ENCODE peak calls at places on chromosomes 2 and 18, in ten cellular contexts. Y is CD8-positive, alpha-beta T cell; V is cardiac fibroblast; K is tibial nerve; C is endothelial cell of umbilical vein; N is upper lobe of right lung; G is mucosa of descending colon; W is WERI-Rb-1; U is K562; X is fibroblast of the aortic adventitia. I is an unnamed sample.

GRCh38 chr2:42234056-42234455 is 64.9 kb downstream of the EML4 start:
- DNase-seq in C (peak), V (peak), U (no peak), G (no peak), X (peak), K (no peak), W (no peak), Y (no peak), N (no peak), I (peak)

GRCh38 chr2:173448938-173449471 is 94.3 kb downstream of the CDCA7 start:
- DNase-seq in Y (peak), G (peak), U (peak), X (peak), K (no peak), V (peak), C (peak), N (peak), W (peak), I (no peak)

GRCh38 chr2:7648381-7648780 is 731.2 kb downstream of the RNF144A start:
- DNase-seq in G (no peak), V (no peak), U (no peak), C (no peak), N (no peak), K (no peak), W (no peak), X (no peak), Y (no peak), I (no peak)

GRCh38 chr2:47737191-47737975 is 45.6 kb upstream of the MSH6 start:
- DNase-seq in G (no peak), W (no peak), K (no peak), Y (no peak), N (no peak), C (no peak), X (no peak), V (peak), U (no peak), I (no peak)

GRCh38 chr18:5508821-5509220 is 35.0 kb downstream of the EPB41L3 start:
- DNase-seq in G (no peak), Y (no peak), N (no peak), C (no peak), U (no peak), W (no peak), X (peak), V (no peak), K (no peak), I (no peak)

GRCh38 chr2:234102112-234102511 is 51.6 kb downstream of the SPP2 start:
- DNase-seq in W (no peak), X (no peak), N (no peak), G (no peak), Y (peak), U (no peak), C (no peak), K (no peak), V (no peak), I (no peak)

GRCh38 chr18:13165636-13166423 is 52.7 kb upstream of the LDLRAD4 start:
- DNase-seq in Y (no peak), X (no peak), K (no peak), G (no peak), W (peak), V (no peak), U (no peak), N (no peak), C (no peak), I (no peak)

GRCh38 chr18:56083889-56084288 is 495.9 kb upstream of the TCF4 start:
- DNase-seq in X (no peak), K (no peak), N (no peak), W (no peak), Y (no peak), G (no peak), U (no peak), C (no peak), V (no peak), I (no peak)

GRCh38 chr2:121429119-121429903 is 101.4 kb upstream of the RNU4ATAC start:
- DNase-seq in C (no peak), K (no peak), X (peak), W (no peak), N (no peak), Y (no peak), U (no peak), V (peak), G (no peak), I (no peak)

GRCh38 chr2:106944220-106944619 is 58.3 kb upstream of the ST6GAL2 start:
- DNase-seq in Y (no peak), G (no peak), X (peak), V (peak), C (no peak), K (no peak), W (no peak), U (no peak), N (no peak), I (peak)

GRCh38 chr2:239725551-239725890 is 299.6 kb downstream of the NDUFA10 start:
- DNase-seq in N (peak), V (no peak), X (no peak), U (no peak), G (no peak), C (no peak), K (no peak), W (no peak), Y (no peak), I (no peak)

GRCh38 chr2:203453858-203454451 is 81.1 kb downstream of the RAPH1 start:
- DNase-seq in N (no peak), X (peak), U (peak), W (no peak), K (no peak), V (peak), G (no peak), C (peak), Y (no peak), I (no peak)

GRCh38 chr18:6885992-6886823 is 156.7 kb downstream of the ARHGAP28 start:
- DNase-seq in U (peak), V (peak), G (no peak), W (peak), N (no peak), Y (no peak), X (peak), K (no peak), C (peak), I (no peak)

GRCh38 chr2:240441326-240441992 is 6.0 kb downstream of the GPC1 start:
- DNase-seq in C (no peak), Y (no peak), X (no peak), U (no peak), N (no peak), K (no peak), W (no peak), V (no peak), G (peak), I (no peak)

GRCh38 chr2:195202163-195202845 is 454.7 kb upstream of the SLC39A10 start:
- DNase-seq in C (no peak), Y (no peak), X (no peak), V (no peak), G (no peak), N (no peak), W (no peak), K (no peak), U (no peak), I (no peak)

GRCh38 chr18:49052891-49053644 is 102.3 kb upstream of the SMAD7 start:
- DNase-seq in C (no peak), Y (peak), K (no peak), N (no peak), U (no peak), W (no peak), V (peak), X (peak), G (no peak), I (peak)

GRCh38 chr18:59141294-59142068 is 1.8 kb downstream of the SEC11C start:
- DNase-seq in V (no peak), W (no peak), C (no peak), X (no peak), U (no peak), Y (no peak), G (no peak), N (no peak), K (no peak), I (no peak)

GRCh38 chr2:37020887-37021796 is 54.8 kb upstream of the STRN start:
- DNase-seq in X (peak), G (no peak), W (no peak), C (no peak), N (no peak), V (peak), K (no peak), U (no peak), Y (no peak), I (no peak)

GRCh38 chr2:37029758-37030157 is 54.4 kb downstream of the HEATR5B start:
- DNase-seq in C (no peak), K (no peak), N (no peak), W (no peak), X (no peak), Y (no peak), G (no peak), U (no peak), V (no peak), I (no peak)

GRCh38 chr2:37020212-37020886 is 54.0 kb upstream of the STRN start:
- DNase-seq in C (peak), K (peak), G (no peak), V (peak), U (no peak), W (no peak), N (peak), Y (no peak), X (peak), I (peak)

DNA sequence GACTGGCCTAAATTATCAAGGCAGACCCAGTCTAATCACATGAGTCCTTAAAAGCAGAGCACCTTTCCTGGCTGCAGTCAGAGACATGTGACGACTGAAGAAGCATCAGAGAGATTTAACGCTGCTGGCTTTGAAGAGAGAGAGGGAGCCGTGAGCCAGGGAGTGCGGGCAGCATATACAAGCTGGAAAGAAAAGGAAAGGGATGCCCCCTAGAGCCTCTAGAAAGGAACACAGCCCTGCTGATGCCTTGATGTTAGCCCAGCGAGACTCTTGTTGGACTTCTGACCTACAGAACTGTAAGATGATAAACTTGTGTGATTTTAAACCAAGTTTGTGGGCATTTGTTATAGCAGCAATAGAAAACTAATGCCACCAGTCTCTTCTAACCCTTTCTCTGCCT is 58.1 kb downstream of the HEATR5B start:
- DNase-seq in C (no peak), Y (no peak), X (no peak), V (peak), W (peak), N (no peak), G (no peak), K (no peak), U (peak), I (no peak)
- TF ChIP-seq CTCF in C (peak), Y (no peak), X (no peak), V (peak), W (peak), N (no peak), G (no peak), K (no peak), U (peak), I (no peak)

GRCh38 chr2:60479226-60480088 is 74.0 kb downstream of the BCL11A start:
- DNase-seq in V (no peak), N (no peak), X (no peak), K (no peak), U (no peak), Y (no peak), C (no peak), W (no peak), G (no peak), I (no peak)

GRCh38 chr2:60475311-60475830 is 78.1 kb downstream of the BCL11A start:
- DNase-seq in V (no peak), K (no peak), C (no peak), X (no peak), W (no peak), Y (no peak), G (no peak), U (no peak), N (no peak), I (no peak)

GRCh38 chr2:60474301-60474700 is 79.2 kb downstream of the BCL11A start:
- DNase-seq in X (no peak), W (no peak), N (no peak), G (no peak), Y (no peak), K (no peak), V (no peak), U (no peak), C (no peak), I (no peak)

GRCh38 chr2:60478660-60479059 is 74.8 kb downstream of the BCL11A start:
- DNase-seq in U (no peak), X (no peak), C (no peak), G (no peak), K (no peak), V (no peak), W (no peak), Y (no peak), N (no peak), I (no peak)

DNA sequence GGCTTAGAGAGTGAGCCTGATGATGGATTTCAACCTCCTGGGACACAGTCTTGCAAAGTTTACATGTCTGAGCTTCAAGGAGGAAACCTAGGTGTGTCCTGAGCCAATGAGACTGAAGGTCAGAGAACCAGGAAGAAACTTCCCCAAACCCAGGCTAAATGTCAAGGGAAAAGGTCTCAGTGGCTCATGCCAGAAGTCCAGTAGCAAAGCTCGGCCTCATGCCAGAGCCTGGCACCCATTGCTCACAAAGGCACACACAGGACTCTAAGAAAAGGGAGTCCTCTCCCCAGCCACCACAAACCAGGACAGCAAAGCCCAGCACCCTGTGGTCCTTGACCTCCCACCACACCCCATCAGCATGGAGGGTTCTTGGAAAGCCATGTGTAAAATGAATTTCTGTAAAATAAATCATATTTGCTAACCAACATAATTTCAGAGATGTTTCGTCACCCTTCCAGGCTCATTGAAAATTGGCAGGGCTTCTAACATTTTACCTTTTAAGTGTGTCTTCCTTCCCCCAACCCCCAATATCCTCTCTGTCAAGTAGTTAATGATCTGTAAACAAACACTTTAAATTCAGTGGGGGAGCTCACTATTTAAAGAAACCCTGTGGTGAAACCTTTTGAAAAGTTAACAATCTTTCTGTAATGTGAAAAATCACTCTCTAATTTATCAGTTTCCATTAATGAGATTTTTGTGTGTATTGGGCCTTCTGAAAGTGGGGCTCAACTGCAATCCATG is 77.1 kb downstream of the BCL11A start:
- DNase-seq in X (no peak), K (no peak), U (no peak), C (no peak), G (no peak), W (no peak), Y (no peak), V (no peak), N (peak), I (no peak)
- H3K4me3 ChIP-seq in X (no peak), K (no peak), U (no peak), C (no peak), G (no peak), W (no peak), Y (no peak), V (no peak), N (no peak), I (no peak)

DNA sequence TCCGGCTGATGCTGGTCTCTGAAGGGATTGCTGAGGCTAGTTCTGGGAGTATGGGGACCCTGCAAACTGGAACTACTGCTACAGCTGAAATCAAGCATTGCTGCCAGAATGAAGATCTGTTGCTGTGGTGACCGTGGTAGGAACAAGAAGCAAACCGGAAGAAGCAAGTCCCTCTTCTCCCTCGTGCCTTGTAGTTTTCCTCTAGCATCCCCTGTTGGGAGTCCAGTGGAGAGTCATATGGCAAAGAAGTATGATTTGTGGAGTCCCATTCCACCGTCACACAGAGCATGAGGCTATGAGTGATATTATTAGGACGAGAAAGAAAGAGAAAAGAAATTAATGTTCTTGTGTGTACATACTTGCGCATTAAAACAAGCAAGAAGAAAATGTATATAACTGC is 138.8 kb upstream of the SP5 start:
- DNase-seq in Y (no peak), X (no peak), U (peak), N (no peak), W (no peak), G (no peak), C (no peak), K (no peak), V (no peak), I (no peak)
- TF ChIP-seq CTCF in Y (no peak), X (no peak), U (no peak), N (no peak), W (no peak), G (no peak), C (no peak), K (no peak), V (no peak), I (no peak)

GRCh38 chr18:76544511-76545350 is 49.7 kb upstream of the ZNF516 start:
- DNase-seq in N (peak), Y (no peak), X (no peak), W (no peak), U (no peak), K (no peak), V (no peak), G (no peak), C (no peak), I (no peak)

GRCh38 chr18:76546282-76546572 is 51.2 kb upstream of the ZNF516 start:
- DNase-seq in G (no peak), Y (no peak), K (no peak), N (no peak), W (no peak), V (no peak), X (no peak), C (no peak), U (no peak), I (no peak)

GRCh38 chr18:76548541-76548940 is 53.5 kb upstream of the ZNF516 start:
- DNase-seq in U (no peak), Y (no peak), W (no peak), C (no peak), K (no peak), X (no peak), N (peak), G (no peak), V (no peak), I (no peak)

GRCh38 chr18:76547306-76547705 is 52.3 kb upstream of the ZNF516 start:
- DNase-seq in X (no peak), C (no peak), G (no peak), Y (no peak), W (no peak), N (peak), V (no peak), U (no peak), K (no peak), I (no peak)

GRCh38 chr18:76545433-76546281 is 50.6 kb upstream of the ZNF516 start:
- DNase-seq in X (peak), Y (no peak), G (no peak), K (no peak), W (no peak), V (peak), C (no peak), U (no peak), N (peak), I (no peak)
- H3K4me3 ChIP-seq in X (no peak), Y (no peak), G (no peak), K (no peak), W (no peak), V (no peak), C (no peak), U (no peak), N (no peak), I (no peak)

DNA sequence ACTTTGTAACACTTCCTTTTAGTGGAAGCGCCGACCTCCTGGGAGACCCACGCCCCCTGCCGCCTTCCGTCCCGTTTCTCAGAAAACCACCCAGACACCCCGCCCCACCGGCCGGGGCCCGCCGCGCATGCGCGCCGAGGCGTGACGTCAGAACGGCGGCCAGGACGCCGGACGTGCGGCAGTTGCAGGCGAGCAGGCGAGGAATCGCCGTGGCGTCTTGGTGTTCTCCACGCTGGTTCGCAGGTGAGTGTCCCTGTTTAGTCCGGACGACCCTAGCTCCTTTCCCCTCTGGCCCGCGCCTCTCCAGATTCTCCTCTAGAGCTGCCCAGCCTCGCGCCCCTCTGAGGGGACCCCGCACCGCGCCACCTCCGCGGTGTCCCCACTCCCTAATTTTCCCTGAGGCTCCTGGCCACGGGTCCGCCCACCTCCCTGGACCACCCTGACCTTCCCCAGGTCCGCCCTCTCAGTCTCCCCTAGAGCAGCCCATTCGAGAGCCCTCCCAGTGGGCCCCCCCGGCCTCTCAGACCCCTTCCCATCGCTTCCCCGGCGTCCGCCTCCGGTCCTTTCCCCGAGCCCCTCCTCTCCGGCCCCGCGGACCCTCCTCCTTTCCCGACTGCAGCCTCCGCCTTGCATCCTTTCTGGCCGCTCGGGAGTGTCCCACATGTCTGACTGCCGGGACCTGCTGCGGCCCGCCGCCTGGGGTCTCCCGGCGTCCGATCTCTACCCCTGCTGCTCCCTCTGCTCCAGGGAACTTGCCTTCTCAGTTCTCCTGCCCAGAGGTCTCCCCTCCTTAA is at the start of gene PLEKHB2:
- DNase-seq in G (peak), N (peak), C (peak), U (peak), K (peak), X (peak), Y (peak), W (peak), V (peak), I (no peak)
- TF ChIP-seq CTCF in G (no peak), N (peak), C (no peak), U (peak), K (peak), X (peak), Y (no peak), W (peak), V (peak), I (peak)

GRCh38 chr18:57436965-57437333 is 1.8 kb downstream of the ONECUT2 start:
- DNase-seq in Y (no peak), U (no peak), C (no peak), V (no peak), X (no peak), N (no peak), K (no peak), G (no peak), W (no peak), I (no peak)
- H3K4me3 ChIP-seq in Y (no peak), U (no peak), C (no peak), V (no peak), X (no peak), N (no peak), K (no peak), G (no peak), W (peak), I (no peak)

I was measured in AG04449.